ENCODE peak calls at places on chromosomes 13 and 19, in seven cellular contexts. O, Q, L, J, R, K and G are unnamed samples. For H3K27me3, the result is how much of the 10 kb centered on the place peaks cover.

GRCh38 chr13:101941095-101941777 is 460.6 kb downstream of the FGF14 start:
- DNase-seq in O (no peak), Q (peak), L (no peak), J (no peak), R (no peak), K (no peak), G (no peak)

GRCh38 chr13:97119899-97120745 is 102.0 kb upstream of the MBNL2 start:
- DNase-seq in O (peak), Q (peak), L (no peak), J (no peak), R (no peak), K (no peak), G (no peak)

GRCh38 chr13:36275190-36276002 is 22.2 kb downstream of the CCDC169 start:
- DNase-seq in O (peak), Q (peak), L (no peak), J (no peak), R (no peak), K (no peak), G (peak)

GRCh38 chr19:41324921-41325639 is 15.1 kb downstream of the CCDC97 start:
- DNase-seq in O (peak), Q (peak), L (peak), J (no peak), R (no peak), K (no peak), G (no peak)

GRCh38 chr19:49830766-49831165 is 12.7 kb downstream of the MED25 start:
- DNase-seq in O (no peak), Q (no peak), L (no peak), J (no peak), R (no peak), K (no peak), G (no peak)

GRCh38 chr13:31154939-31155338 is 6.8 kb downstream of the HSPH1 start:
- DNase-seq in O (no peak), Q (peak), L (no peak), J (no peak), R (no peak), K (no peak), G (no peak)

GRCh38 chr19:29714953-29715694 is at the start of gene C19orf12:
- DNase-seq in O (peak), Q (peak), L (peak), J (peak), R (no peak), K (no peak), G (no peak)

GRCh38 chr13:36919206-36919832 is 719 bp downstream of the SMAD9 start:
- DNase-seq in O (peak), Q (peak), L (peak), J (no peak), R (no peak), K (no peak), G (no peak)

GRCh38 chr13:59452189-59452588 is 711.5 kb downstream of the DIAPH3 start:
- DNase-seq in O (no peak), Q (no peak), L (no peak), J (no peak), R (no peak), K (no peak), G (no peak)

GRCh38 chr19:44905437-44906160 is at the start of gene APOE:
- DNase-seq in O (no peak), Q (no peak), L (no peak), J (no peak), R (no peak), K (no peak), G (no peak)

GRCh38 chr13:106155411-106155810 is 380.1 kb downstream of the EFNB2 start:
- DNase-seq in O (peak), Q (peak), L (no peak), J (no peak), R (no peak), K (no peak), G (no peak)

GRCh38 chr19:11881151-11881800 is 6.3 kb upstream of the ZNF69 start:
- DNase-seq in O (peak), Q (peak), L (peak), J (peak), R (peak), K (no peak), G (no peak)

GRCh38 chr19:13961826-13962737 is 9.8 kb downstream of the DCAF15 start:
- DNase-seq in O (no peak), Q (peak), L (no peak), J (no peak), R (no peak), K (no peak), G (no peak)

GRCh38 chr13:24307211-24308067 is 1.9 kb upstream of the C1QTNF9 start:
- DNase-seq in O (no peak), Q (no peak), L (no peak), J (no peak), R (no peak), K (no peak), G (no peak)

GRCh38 chr13:113519556-113519955 is 29.0 kb upstream of the DCUN1D2 start:
- DNase-seq in O (no peak), Q (no peak), L (no peak), J (no peak), R (no peak), K (no peak), G (no peak)
- H3K4me3 ChIP-seq in O (no peak), Q (no peak), L (no peak), J (no peak), R (no peak), K (no peak), G (no peak)

DNA sequence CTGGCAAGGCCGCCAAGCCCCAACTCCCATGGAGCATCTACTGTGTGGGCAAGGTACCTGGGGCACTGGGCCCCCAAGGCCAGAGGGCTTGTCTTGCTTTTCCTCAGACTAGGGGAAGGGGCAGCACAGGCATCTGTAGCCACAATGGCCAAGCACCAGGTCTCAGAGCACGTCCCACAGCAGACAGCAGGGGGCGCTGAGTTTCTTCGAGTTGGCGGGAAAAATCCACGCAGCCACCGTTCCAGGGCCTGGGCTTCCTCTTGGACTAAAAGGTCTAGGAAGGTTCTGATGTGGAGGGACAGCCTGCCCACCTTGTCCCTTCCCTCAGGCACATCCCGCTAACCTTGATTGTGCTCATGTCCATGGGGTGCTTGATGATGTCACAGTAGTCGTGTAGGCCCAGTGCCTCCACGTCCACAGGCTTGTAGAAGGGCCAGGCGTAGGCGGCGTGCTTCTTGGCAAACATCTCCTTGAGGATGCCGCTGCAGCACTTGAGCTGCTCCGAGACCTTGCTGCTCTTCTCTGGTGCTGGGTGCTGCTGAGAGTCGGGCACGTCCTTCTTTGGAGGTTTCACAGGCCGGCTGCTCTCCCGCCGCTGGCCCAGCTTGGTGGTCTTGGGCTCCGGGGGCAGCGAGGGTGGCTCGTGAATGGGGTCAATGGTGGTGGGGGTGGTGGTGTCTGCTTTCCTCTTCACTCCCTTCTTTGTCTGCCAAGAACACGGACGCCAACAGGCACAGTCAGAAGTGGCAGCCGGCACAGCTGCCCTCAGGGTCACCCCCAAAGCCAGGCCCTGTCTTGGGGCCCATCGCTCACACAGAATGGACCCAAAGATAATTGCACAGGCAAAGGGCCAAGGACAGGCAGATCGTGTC is 32.0 kb upstream of the EPHX3 start:
- DNase-seq in O (no peak), Q (peak), L (peak), J (peak), R (peak), K (no peak), G (no peak)
- TF ChIP-seq CTCF in O (peak), Q (peak), L (peak), J (peak), R (peak), K (peak), G (peak)

GRCh38 chr13:50125306-50125555 is 110.0 kb downstream of the KCNRG start:
- DNase-seq in O (no peak), Q (no peak), L (no peak), J (no peak), R (no peak), K (no peak), G (no peak)
- H3K27me3 ChIP-seq in O (under half), Q (under half), L (under half), J (under half), R (under half), K (under half), G (under half)

GRCh38 chr13:73064991-73065390 is 6.2 kb downstream of the KLF5 start:
- DNase-seq in O (no peak), Q (no peak), L (no peak), J (no peak), R (no peak), K (no peak), G (no peak)
- H3K4me3 ChIP-seq in O (no peak), Q (no peak), L (no peak), J (no peak), R (no peak), K (no peak), G (no peak)

GRCh38 chr13:65656740-65657329 is 1573.3 kb downstream of the PCDH9 start:
- DNase-seq in O (peak), Q (peak), L (no peak), J (no peak), R (no peak), K (no peak), G (no peak)
- TF ChIP-seq CTCF in O (peak), Q (peak), L (no peak), J (no peak), R (peak), K (peak), G (peak)

GRCh38 chr13:94711561-94712286 is 621 bp downstream of the SOX21 start:
- DNase-seq in O (peak), Q (no peak), L (no peak), J (no peak), R (no peak), K (no peak), G (no peak)

GRCh38 chr13:94712287-94712811 is at the start of gene SOX21:
- DNase-seq in O (no peak), Q (no peak), L (no peak), J (no peak), R (no peak), K (no peak), G (no peak)

GRCh38 chr13:94712812-94713555 is 639 bp upstream of the SOX21 start:
- DNase-seq in O (peak), Q (peak), L (no peak), J (no peak), R (no peak), K (peak), G (peak)

GRCh38 chr13:94716016-94716415 is 3.7 kb upstream of the SOX21 start:
- DNase-seq in O (no peak), Q (no peak), L (no peak), J (no peak), R (no peak), K (no peak), G (no peak)

GRCh38 chr13:94713556-94714182 is 1.3 kb upstream of the SOX21 start:
- DNase-seq in O (no peak), Q (no peak), L (no peak), J (no peak), R (no peak), K (no peak), G (no peak)
- H3K27me3 ChIP-seq in O (under half), Q (half or more), L (under half), J (under half), R (under half), K (under half), G (half or more)

DNA sequence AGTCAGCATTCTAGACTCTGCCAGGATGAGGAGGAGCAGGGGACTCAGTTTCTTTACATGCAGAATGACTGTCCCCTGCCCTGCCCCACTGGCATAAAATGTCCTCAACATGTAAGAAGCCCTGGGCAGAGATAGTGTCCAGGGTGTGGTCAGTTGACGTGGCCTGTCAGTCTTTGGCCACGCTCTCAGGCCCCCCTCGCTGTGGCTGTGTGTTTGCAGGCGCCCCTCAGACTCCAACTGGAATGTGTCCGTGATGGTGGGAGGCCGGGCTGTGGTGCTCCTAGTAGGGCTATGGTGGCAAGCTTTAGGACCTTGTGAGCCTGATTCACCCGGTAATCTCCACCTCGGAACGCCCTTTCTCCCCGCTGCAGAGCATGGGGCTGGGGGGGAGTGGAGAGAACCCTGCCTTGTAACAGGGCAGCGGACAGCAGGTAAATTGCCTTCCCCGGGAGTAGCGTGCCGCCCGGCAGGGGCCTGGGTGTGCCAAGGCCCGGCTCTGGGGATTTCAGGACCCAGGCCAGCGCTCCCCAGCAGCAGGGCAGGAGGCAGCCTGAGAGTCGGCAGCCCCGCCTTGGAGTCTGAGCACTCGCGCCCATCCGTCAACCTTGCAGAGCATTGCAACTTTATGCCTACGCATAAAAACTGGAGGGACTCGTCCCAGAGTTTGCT is 62.3 kb downstream of the CHST8 start:
- DNase-seq in O (peak), Q (peak), L (no peak), J (no peak), R (no peak), K (no peak), G (peak)
- H3K4me3 ChIP-seq in O (no peak), Q (no peak), L (no peak), J (no peak), R (no peak), K (no peak), G (no peak)